ENCODE peak calls at places on chromosomes 4 and X, in four cellular contexts. G is uterus, U is GM13977, W is GM18507. V is an unnamed sample.

GRCh38 chr4:84159767-84160166 is 339.3 kb downstream of the NKX6-1 start:
- DNase-seq in G (no peak), U (no peak), W (no peak), V (peak)

GRCh38 chr4:13674971-13675370 is 47.4 kb upstream of the BOD1L1 start:
- DNase-seq in G (no peak), U (no peak), W (no peak), V (no peak)

GRCh38 chr4:110510955-110511544 is 35.1 kb downstream of the ENPEP start:
- DNase-seq in G (no peak), U (peak), W (peak), V (peak)

GRCh38 chr4:123433976-123434375 is 37.4 kb downstream of the SPRY1 start:
- DNase-seq in G (no peak), U (no peak), W (no peak), V (no peak)

GRCh38 chr4:78512357-78512920 is 39.1 kb upstream of the ANXA3 start:
- DNase-seq in G (no peak), U (no peak), W (no peak), V (no peak)

GRCh38 chr4:30429813-30430466 is 290.2 kb upstream of the PCDH7 start:
- DNase-seq in G (no peak), U (no peak), W (no peak), V (peak)

GRCh38 chr4:86543560-86544312 is 50.4 kb upstream of the PTPN13 start:
- DNase-seq in G (no peak), U (no peak), W (no peak), V (no peak)

GRCh38 chr4:16026155-16026761 is 57.6 kb downstream of the PROM1 start:
- DNase-seq in G (peak), U (peak), W (peak), V (peak)

GRCh38 chrX:131874300-131874699 is 148.8 kb upstream of the STK26 start:
- DNase-seq in G (no peak), U (no peak), W (no peak), V (no peak)

GRCh38 chr4:184287697-184288255 is 70.1 kb upstream of the ENPP6 start:
- DNase-seq in G (no peak), U (no peak), W (no peak), V (no peak)

GRCh38 chrX:24760601-24761000 is 66.9 kb downstream of the POLA1 start:
- DNase-seq in G (no peak), U (no peak), W (no peak), V (no peak)

GRCh38 chrX:119698835-119699234 is 5.9 kb upstream of the SEPTIN6 start:
- DNase-seq in G (no peak), U (peak), W (no peak), V (peak)

GRCh38 chr4:79273918-79274317 is 51.9 kb downstream of the NAA11 start:
- DNase-seq in G (no peak), U (no peak), W (no peak), V (no peak)

GRCh38 chr4:38152721-38153412 is 192.7 kb downstream of the PTTG2 start:
- DNase-seq in G (no peak), U (no peak), W (no peak), V (no peak)